ENCODE peak calls at places on chromosomes 12 and 14, in ten cellular contexts. One of them, this sample, is unnamed.
A peak's percentile ranks its signal among the peaks of the same experiment; 100 is the strongest.

GRCh38 chr12:97524812-97525211 is 62.2 kb downstream of the RMST start:
- DNase-seq in GM10248: no peak
- DNase-seq in A549: no peak
- DNase-seq in AG04450: no peak
- DNase-seq in GM13977: no peak
- DNase-seq in CD8-positive, alpha-beta T cell: no peak
- DNase-seq in colonic mucosa: no peak
- DNase-seq in transverse colon: no peak
- DNase-seq in fibroblast of lung: no peak
- DNase-seq in cardiac fibroblast: no peak
- DNase-seq in this sample: no peak

GRCh38 chr12:104448475-104448874 is 8.3 kb upstream of the CHST11 start:
- DNase-seq in cardiac fibroblast: no peak
- DNase-seq in A549: no peak
- DNase-seq in colonic mucosa: no peak
- DNase-seq in fibroblast of lung: no peak
- DNase-seq in transverse colon: no peak
- DNase-seq in GM10248: no peak
- DNase-seq in AG04450: no peak
- DNase-seq in GM13977: no peak
- DNase-seq in CD8-positive, alpha-beta T cell: no peak
- DNase-seq in this sample: no peak

GRCh38 chr12:40226652-40227051 is 1.9 kb downstream of the LRRK2 start:
- DNase-seq in AG04450: no peak
- DNase-seq in GM10248: no peak
- DNase-seq in transverse colon: peak; percentile 25
- DNase-seq in CD8-positive, alpha-beta T cell: no peak
- DNase-seq in cardiac fibroblast: peak; percentile 91
- DNase-seq in A549: peak; percentile 90
- DNase-seq in colonic mucosa: no peak
- DNase-seq in fibroblast of lung: peak; percentile 77
- DNase-seq in GM13977: no peak
- DNase-seq in this sample: no peak

GRCh38 chr12:12660201-12660600 is 35.8 kb downstream of the GPR19 start:
- DNase-seq in CD8-positive, alpha-beta T cell: no peak
- DNase-seq in cardiac fibroblast: no peak
- DNase-seq in GM10248: no peak
- DNase-seq in transverse colon: no peak
- DNase-seq in colonic mucosa: no peak
- DNase-seq in A549: no peak
- DNase-seq in GM13977: no peak
- DNase-seq in fibroblast of lung: no peak
- DNase-seq in AG04450: no peak
- DNase-seq in this sample: no peak

GRCh38 chr12:18754118-18754707 is 16.3 kb downstream of the CAPZA3 start:
- DNase-seq in GM13977: no peak
- DNase-seq in transverse colon: no peak
- DNase-seq in fibroblast of lung: no peak
- DNase-seq in GM10248: no peak
- DNase-seq in colonic mucosa: no peak
- DNase-seq in CD8-positive, alpha-beta T cell: no peak
- DNase-seq in AG04450: no peak
- DNase-seq in cardiac fibroblast: no peak
- DNase-seq in A549: no peak
- DNase-seq in this sample: no peak

GRCh38 chr14:52012635-52013034 is 23.3 kb downstream of the RTRAF start:
- DNase-seq in cardiac fibroblast: peak; percentile 86
- DNase-seq in fibroblast of lung: peak; percentile 79
- DNase-seq in A549: no peak
- DNase-seq in GM10248: no peak
- DNase-seq in colonic mucosa: no peak
- DNase-seq in transverse colon: no peak
- DNase-seq in AG04450: no peak
- DNase-seq in GM13977: no peak
- DNase-seq in CD8-positive, alpha-beta T cell: no peak
- DNase-seq in this sample: no peak

GRCh38 chr12:58966939-58967338 is 46.6 kb upstream of the LRIG3 start:
- DNase-seq in GM13977: no peak
- DNase-seq in A549: peak; percentile 24
- DNase-seq in GM10248: no peak
- DNase-seq in transverse colon: no peak
- DNase-seq in cardiac fibroblast: peak; percentile 57
- DNase-seq in CD8-positive, alpha-beta T cell: no peak
- DNase-seq in colonic mucosa: no peak
- DNase-seq in fibroblast of lung: peak; percentile 22
- DNase-seq in AG04450: no peak
- DNase-seq in this sample: no peak

GRCh38 chr12:2876431-2877046 is 435 bp downstream of the FOXM1 start:
- DNase-seq in fibroblast of lung: peak; percentile 26
- DNase-seq in transverse colon: no peak
- DNase-seq in GM13977: peak; percentile 69
- DNase-seq in A549: peak; percentile 65
- DNase-seq in cardiac fibroblast: peak; percentile 54
- DNase-seq in colonic mucosa: no peak
- DNase-seq in CD8-positive, alpha-beta T cell: no peak
- DNase-seq in GM10248: peak; percentile 43
- DNase-seq in AG04450: no peak
- DNase-seq in this sample: no peak

GRCh38 chr14:87883750-87884149 is 109.2 kb downstream of the GALC start:
- DNase-seq in cardiac fibroblast: no peak
- DNase-seq in CD8-positive, alpha-beta T cell: no peak
- DNase-seq in transverse colon: no peak
- DNase-seq in colonic mucosa: no peak
- DNase-seq in A549: no peak
- DNase-seq in AG04450: no peak
- DNase-seq in GM13977: no peak
- DNase-seq in fibroblast of lung: no peak
- DNase-seq in GM10248: no peak
- DNase-seq in this sample: no peak
- TF ChIP-seq CTCF in cardiac fibroblast: no peak
- TF ChIP-seq CTCF in CD8-positive, alpha-beta T cell: no peak
- TF ChIP-seq CTCF in transverse colon: no peak
- TF ChIP-seq CTCF in colonic mucosa: no peak
- TF ChIP-seq CTCF in A549: no peak
- TF ChIP-seq CTCF in AG04450: no peak
- TF ChIP-seq CTCF in GM13977: no peak
- TF ChIP-seq CTCF in fibroblast of lung: no peak
- TF ChIP-seq CTCF in GM10248: no peak
- TF ChIP-seq CTCF in this sample: no peak

GRCh38 chr12:98743362-98743953 is 98.4 kb downstream of the APAF1 start:
- DNase-seq in colonic mucosa: no peak
- DNase-seq in fibroblast of lung: no peak
- DNase-seq in cardiac fibroblast: peak; percentile 18
- DNase-seq in GM13977: peak; percentile 45
- DNase-seq in CD8-positive, alpha-beta T cell: no peak
- DNase-seq in GM10248: peak; percentile 44
- DNase-seq in AG04450: no peak
- DNase-seq in A549: peak; percentile 33
- DNase-seq in transverse colon: no peak
- DNase-seq in this sample: no peak

GRCh38 chr12:98744692-98745091 is 99.6 kb downstream of the APAF1 start:
- DNase-seq in fibroblast of lung: no peak
- DNase-seq in cardiac fibroblast: peak; percentile 43
- DNase-seq in GM10248: no peak
- DNase-seq in AG04450: no peak
- DNase-seq in GM13977: no peak
- DNase-seq in colonic mucosa: no peak
- DNase-seq in transverse colon: no peak
- DNase-seq in A549: no peak
- DNase-seq in CD8-positive, alpha-beta T cell: no peak
- DNase-seq in this sample: no peak

GRCh38 chr12:98741229-98741614 is 96.1 kb downstream of the APAF1 start:
- DNase-seq in cardiac fibroblast: no peak
- DNase-seq in transverse colon: no peak
- DNase-seq in colonic mucosa: no peak
- DNase-seq in GM13977: no peak
- DNase-seq in AG04450: no peak
- DNase-seq in CD8-positive, alpha-beta T cell: no peak
- DNase-seq in fibroblast of lung: no peak
- DNase-seq in A549: no peak
- DNase-seq in GM10248: no peak
- DNase-seq in this sample: no peak

GRCh38 chr12:98740751-98741150 is 95.7 kb downstream of the APAF1 start:
- DNase-seq in AG04450: no peak
- DNase-seq in CD8-positive, alpha-beta T cell: no peak
- DNase-seq in fibroblast of lung: no peak
- DNase-seq in colonic mucosa: no peak
- DNase-seq in GM10248: no peak
- DNase-seq in A549: no peak
- DNase-seq in transverse colon: no peak
- DNase-seq in GM13977: no peak
- DNase-seq in cardiac fibroblast: no peak
- DNase-seq in this sample: no peak

DNA sequence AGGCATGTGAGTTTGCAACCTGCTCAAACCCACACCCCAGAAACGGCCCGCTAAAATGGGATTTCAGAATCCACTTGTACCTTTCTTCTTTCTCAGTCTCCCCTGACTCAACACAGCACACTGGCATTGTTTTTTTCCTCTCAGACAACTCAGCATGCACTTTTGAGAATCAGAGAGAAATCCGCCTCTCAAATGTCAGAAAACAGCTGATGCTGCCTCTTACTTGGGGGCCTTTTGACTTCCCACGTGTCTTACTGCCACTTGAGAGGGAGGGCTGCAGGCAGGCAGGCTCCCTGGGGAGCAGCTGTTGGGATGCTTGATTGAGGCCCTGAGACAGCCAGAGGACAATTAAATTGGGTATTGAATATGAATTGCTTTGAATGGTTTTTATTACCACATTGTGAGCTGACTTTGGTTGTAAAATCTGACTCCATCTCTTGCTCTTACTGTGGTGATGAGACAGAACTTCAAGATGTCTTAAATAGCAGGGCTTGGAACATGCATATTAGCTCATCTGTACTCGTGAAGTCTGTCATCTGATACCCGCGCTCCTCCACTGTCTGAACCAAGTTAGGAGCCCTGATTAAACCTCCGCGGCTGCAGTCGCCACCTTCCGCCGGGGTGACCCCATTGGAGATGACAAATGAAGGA is 96.7 kb downstream of the APAF1 start:
- DNase-seq in GM10248: no peak
- DNase-seq in CD8-positive, alpha-beta T cell: no peak
- DNase-seq in GM13977: no peak
- DNase-seq in fibroblast of lung: no peak
- DNase-seq in transverse colon: no peak
- DNase-seq in colonic mucosa: no peak
- DNase-seq in cardiac fibroblast: no peak
- DNase-seq in AG04450: no peak
- DNase-seq in A549: no peak
- DNase-seq in this sample: no peak
- TF ChIP-seq CTCF in GM10248: no peak
- TF ChIP-seq CTCF in CD8-positive, alpha-beta T cell: no peak
- TF ChIP-seq CTCF in GM13977: no peak
- TF ChIP-seq CTCF in fibroblast of lung: no peak
- TF ChIP-seq CTCF in transverse colon: no peak
- TF ChIP-seq CTCF in colonic mucosa: no peak
- TF ChIP-seq CTCF in cardiac fibroblast: no peak
- TF ChIP-seq CTCF in AG04450: no peak
- TF ChIP-seq CTCF in A549: no peak
- TF ChIP-seq CTCF in this sample: no peak

GRCh38 chr14:43901950-43902349 is 605.1 kb downstream of the FSCB start:
- DNase-seq in A549: no peak
- DNase-seq in transverse colon: no peak
- DNase-seq in colonic mucosa: no peak
- DNase-seq in GM10248: no peak
- DNase-seq in AG04450: no peak
- DNase-seq in fibroblast of lung: no peak
- DNase-seq in cardiac fibroblast: no peak
- DNase-seq in CD8-positive, alpha-beta T cell: no peak
- DNase-seq in GM13977: no peak
- DNase-seq in this sample: no peak
- TF ChIP-seq CTCF in A549: no peak
- TF ChIP-seq CTCF in transverse colon: no peak
- TF ChIP-seq CTCF in colonic mucosa: no peak
- TF ChIP-seq CTCF in GM10248: no peak
- TF ChIP-seq CTCF in AG04450: no peak
- TF ChIP-seq CTCF in fibroblast of lung: no peak
- TF ChIP-seq CTCF in cardiac fibroblast: no peak
- TF ChIP-seq CTCF in CD8-positive, alpha-beta T cell: no peak
- TF ChIP-seq CTCF in GM13977: no peak
- TF ChIP-seq CTCF in this sample: no peak

DNA sequence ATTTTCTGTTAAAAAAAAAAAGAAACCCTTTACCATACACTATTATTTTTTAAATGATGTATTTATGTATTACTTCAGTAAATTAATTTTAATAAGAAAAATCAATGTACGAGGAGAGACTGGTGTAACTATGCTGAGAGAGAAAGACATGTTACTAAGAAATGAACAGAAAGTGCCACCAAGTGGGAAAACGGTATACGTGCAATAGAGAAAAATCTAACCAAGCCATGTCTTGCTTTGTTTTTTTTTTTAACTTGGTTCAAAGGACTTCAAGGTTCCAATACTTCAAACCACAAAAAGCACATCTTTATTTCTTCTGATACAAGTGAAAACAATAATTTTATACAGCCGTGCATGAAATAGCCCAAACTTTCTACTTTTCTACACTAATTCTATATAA is 22.9 kb downstream of the NDUFA12 start:
- DNase-seq in colonic mucosa: no peak
- DNase-seq in CD8-positive, alpha-beta T cell: no peak
- DNase-seq in cardiac fibroblast: peak; percentile 46
- DNase-seq in transverse colon: no peak
- DNase-seq in GM13977: no peak
- DNase-seq in GM10248: no peak
- DNase-seq in fibroblast of lung: peak; percentile 60
- DNase-seq in A549: peak; percentile 30
- DNase-seq in AG04450: no peak
- DNase-seq in this sample: no peak
- TF ChIP-seq CTCF in colonic mucosa: peak; percentile 23
- TF ChIP-seq CTCF in CD8-positive, alpha-beta T cell: peak; percentile 26
- TF ChIP-seq CTCF in cardiac fibroblast: no peak
- TF ChIP-seq CTCF in transverse colon: peak; percentile 27
- TF ChIP-seq CTCF in GM13977: peak; percentile 25
- TF ChIP-seq CTCF in GM10248: peak; percentile 13
- TF ChIP-seq CTCF in fibroblast of lung: no peak
- TF ChIP-seq CTCF in A549: peak; percentile 41
- TF ChIP-seq CTCF in AG04450: peak; percentile 44
- TF ChIP-seq CTCF in this sample: peak; percentile 47

DNA sequence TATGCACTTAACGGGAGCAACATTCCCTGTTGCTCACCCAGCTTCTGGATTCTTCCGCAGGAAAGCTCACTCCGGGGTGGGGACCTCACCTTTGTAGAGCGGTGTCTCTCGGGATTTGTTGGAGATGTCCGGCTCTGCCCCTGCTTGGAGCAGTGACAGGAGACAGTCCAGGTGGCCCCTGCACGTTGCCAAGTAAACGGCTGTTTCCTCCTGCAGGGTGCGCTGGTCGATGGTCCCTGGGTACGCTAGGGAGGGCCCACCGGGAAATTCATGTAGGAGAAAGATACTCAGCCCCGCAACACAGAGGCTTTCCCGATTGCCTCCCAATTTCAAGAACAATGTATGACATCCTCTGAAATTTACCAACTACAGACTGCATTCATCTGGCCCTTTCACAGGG is 23.1 kb downstream of the ASB2 start:
- DNase-seq in CD8-positive, alpha-beta T cell: no peak
- DNase-seq in AG04450: no peak
- DNase-seq in cardiac fibroblast: no peak
- DNase-seq in A549: no peak
- DNase-seq in GM10248: no peak
- DNase-seq in fibroblast of lung: no peak
- DNase-seq in GM13977: no peak
- DNase-seq in colonic mucosa: no peak
- DNase-seq in transverse colon: peak; percentile 46
- DNase-seq in this sample: no peak
- TF ChIP-seq CTCF in CD8-positive, alpha-beta T cell: no peak
- TF ChIP-seq CTCF in AG04450: no peak
- TF ChIP-seq CTCF in cardiac fibroblast: no peak
- TF ChIP-seq CTCF in A549: no peak
- TF ChIP-seq CTCF in GM10248: peak; percentile 37
- TF ChIP-seq CTCF in fibroblast of lung: no peak
- TF ChIP-seq CTCF in GM13977: peak; percentile 46
- TF ChIP-seq CTCF in colonic mucosa: no peak
- TF ChIP-seq CTCF in transverse colon: peak; percentile 6
- TF ChIP-seq CTCF in this sample: no peak

This sample was measured in D721Med.